ENCODE peak calls at places on chromosomes 7 and 10, in four cellular contexts. M, O, X and E are unnamed samples.
A peak's percentile ranks its signal among the peaks of the same experiment; 100 is the strongest.

GRCh38 chr10:79182122-79182521 is 113.4 kb downstream of the ZMIZ1 start:
- DNase-seq in M (no peak), O (no peak), X (no peak), E (no peak)

GRCh38 chr7:23277359-23277989 is 21.7 kb upstream of the MALSU1 start:
- DNase-seq in M (peak; percentile 83), O (peak; percentile 18), X (no peak), E (peak; percentile 35)

GRCh38 chr7:135195968-135196629 is 15.2 kb downstream of the WDR91 start:
- DNase-seq in M (no peak), O (no peak), X (no peak), E (no peak)

GRCh38 chr10:52573347-52573746 is 199.2 kb downstream of the MBL2 start:
- DNase-seq in M (no peak), O (no peak), X (no peak), E (no peak)

GRCh38 chr7:120421151-120421651 is 148.2 kb downstream of the KCND2 start:
- DNase-seq in M (no peak), O (no peak), X (no peak), E (no peak)

GRCh38 chr10:60035984-60036383 is 129.6 kb upstream of the CCDC6 start:
- DNase-seq in M (no peak), O (no peak), X (no peak), E (no peak)

GRCh38 chr7:92135100-92135429 is 788 bp upstream of the CYP51A1 start:
- DNase-seq in M (peak; percentile 46), O (peak; percentile 20), X (no peak), E (no peak)

GRCh38 chr7:91291902-91292301 is 27.7 kb downstream of the FZD1 start:
- DNase-seq in M (no peak), O (no peak), X (no peak), E (no peak)

GRCh38 chr10:112526906-112527305 is 79.9 kb downstream of the VTI1A start:
- DNase-seq in M (no peak), O (no peak), X (no peak), E (no peak)

GRCh38 chr7:144415858-144416257 is 12.4 kb upstream of the NOBOX start:
- DNase-seq in M (no peak), O (no peak), X (no peak), E (no peak)

GRCh38 chr7:1971946-1972654 is 260.6 kb downstream of the MAD1L1 start:
- DNase-seq in M (no peak), O (no peak), X (no peak), E (no peak)

GRCh38 chr7:104137971-104138370 is 69.8 kb downstream of the ORC5 start:
- DNase-seq in M (peak; percentile 48), O (no peak), X (no peak), E (no peak)

GRCh38 chr10:131933695-131934086 is 32.9 kb downstream of the PPP2R2D start:
- DNase-seq in M (no peak), O (no peak), X (no peak), E (no peak)

GRCh38 chr7:133253522-133253882 is 624 bp downstream of the EXOC4 start:
- DNase-seq in M (peak; percentile 25), O (peak; percentile 7), X (no peak), E (no peak)

GRCh38 chr10:117762819-117763172 is 220.2 kb downstream of the EMX2 start:
- DNase-seq in M (peak; percentile 30), O (no peak), X (peak; percentile 35), E (no peak)

GRCh38 chr7:116363637-116364432 is 135.7 kb upstream of the CAV2 start:
- DNase-seq in M (peak; percentile 6), O (no peak), X (no peak), E (no peak)

GRCh38 chr10:12414278-12414988 is 65.1 kb downstream of the CAMK1D start:
- DNase-seq in M (peak; percentile 25), O (no peak), X (no peak), E (no peak)

GRCh38 chr7:33722383-33723096 is 182.8 kb upstream of the BMPER start:
- DNase-seq in M (peak; percentile 91), O (no peak), X (no peak), E (no peak)

GRCh38 chr10:76231258-76231934 is 800.0 kb downstream of the LRMDA start:
- DNase-seq in M (no peak), O (no peak), X (no peak), E (no peak)

GRCh38 chr10:49606981-49607535 is 3.1 kb upstream of the SLC18A3 start:
- DNase-seq in M (peak; percentile 94), O (peak; percentile 27), X (no peak), E (peak; percentile 46)

GRCh38 chr10:79400567-79401004 is 44.8 kb downstream of the ZCCHC24 start:
- DNase-seq in M (peak; percentile 57), O (no peak), X (no peak), E (no peak)

GRCh38 chr7:101094791-101095375 is 9.6 kb downstream of the TRIM56 start:
- DNase-seq in M (peak; percentile 79), O (no peak), X (no peak), E (no peak)

GRCh38 chr10:47025253-47025539 is 114.0 kb downstream of the PTPN20 start:
- DNase-seq in M (no peak), O (no peak), X (no peak), E (no peak)

GRCh38 chr10:124267231-124267885 is 151.4 kb downstream of the OAT start:
- DNase-seq in M (peak; percentile 34), O (no peak), X (no peak), E (no peak)

GRCh38 chr10:50461123-50461522 is 162.6 kb downstream of the SGMS1 start:
- DNase-seq in M (no peak), O (no peak), X (no peak), E (no peak)

GRCh38 chr7:104548861-104549260 is 220.5 kb downstream of the LHFPL3 start:
- DNase-seq in M (no peak), O (no peak), X (no peak), E (no peak)

GRCh38 chr10:43233601-43234430 is 33.0 kb downstream of the RASGEF1A start:
- DNase-seq in M (no peak), O (no peak), X (peak; percentile 4), E (no peak)

GRCh38 chr10:108544500-108545120 is 1378.7 kb downstream of the XPNPEP1 start:
- DNase-seq in M (peak; percentile 70), O (peak; percentile 50), X (peak; percentile 44), E (no peak)

GRCh38 chr7:116797611-116798010 is 64.8 kb upstream of the CAPZA2 start:
- DNase-seq in M (no peak), O (no peak), X (no peak), E (no peak)

GRCh38 chr10:598415-599170 is 90.9 kb downstream of the DIP2C start:
- DNase-seq in M (peak; percentile 90), O (no peak), X (peak; percentile 23), E (no peak)

GRCh38 chr10:118615888-118616287 is 20.4 kb upstream of the PRLHR start:
- DNase-seq in M (no peak), O (no peak), X (no peak), E (no peak)

GRCh38 chr10:91616124-91616523 is 16.7 kb downstream of the PPP1R3C start:
- DNase-seq in M (no peak), O (no peak), X (no peak), E (no peak)

GRCh38 chr7:102395958-102396709 is at the start of gene PRKRIP1:
- DNase-seq in M (peak; percentile 93), O (peak; percentile 81), X (peak; percentile 76), E (peak; percentile 82)

GRCh38 chr7:93430917-93431588 is 143.5 kb downstream of the CALCR start:
- DNase-seq in M (no peak), O (no peak), X (no peak), E (no peak)

GRCh38 chr10:33453081-33453850 is 118.8 kb upstream of the NRP1 start:
- DNase-seq in M (no peak), O (no peak), X (no peak), E (no peak)

GRCh38 chr7:1811850-1812692 is 142.0 kb downstream of the ELFN1 start:
- DNase-seq in M (no peak), O (no peak), X (no peak), E (no peak)

GRCh38 chr10:92328999-92329398 is 38.0 kb downstream of the MARCHF5 start:
- DNase-seq in M (no peak), O (no peak), X (no peak), E (no peak)

GRCh38 chr7:156964971-156965370 is 15.5 kb downstream of the NOM1 start:
- DNase-seq in M (no peak), O (no peak), X (no peak), E (no peak)

GRCh38 chr7:135193615-135194081 is 17.7 kb downstream of the WDR91 start:
- DNase-seq in M (peak; percentile 44), O (peak; percentile 48), X (no peak), E (peak; percentile 82)

GRCh38 chr7:55164527-55164926 is 145.7 kb downstream of the EGFR start:
- DNase-seq in M (no peak), O (no peak), X (no peak), E (no peak)

GRCh38 chr10:6579193-6579903 is 728 bp downstream of the PRKCQ start:
- DNase-seq in M (no peak), O (peak; percentile 49), X (no peak), E (no peak)
- H3K4me3 ChIP-seq in M (peak overlapping the region; percentile 73), O (peak overlapping the region; percentile 68), X (peak overlapping the region; percentile 81), E (peak overlapping the region; percentile 72)

GRCh38 chr10:30000802-30001571 is 58.4 kb downstream of the JCAD start:
- DNase-seq in M (peak; percentile 97), O (no peak), X (peak; percentile 65), E (no peak)
- H3K4me3 ChIP-seq in M (no peak overlapping the region), O (no peak overlapping the region), X (no peak overlapping the region), E (no peak overlapping the region)

DNA sequence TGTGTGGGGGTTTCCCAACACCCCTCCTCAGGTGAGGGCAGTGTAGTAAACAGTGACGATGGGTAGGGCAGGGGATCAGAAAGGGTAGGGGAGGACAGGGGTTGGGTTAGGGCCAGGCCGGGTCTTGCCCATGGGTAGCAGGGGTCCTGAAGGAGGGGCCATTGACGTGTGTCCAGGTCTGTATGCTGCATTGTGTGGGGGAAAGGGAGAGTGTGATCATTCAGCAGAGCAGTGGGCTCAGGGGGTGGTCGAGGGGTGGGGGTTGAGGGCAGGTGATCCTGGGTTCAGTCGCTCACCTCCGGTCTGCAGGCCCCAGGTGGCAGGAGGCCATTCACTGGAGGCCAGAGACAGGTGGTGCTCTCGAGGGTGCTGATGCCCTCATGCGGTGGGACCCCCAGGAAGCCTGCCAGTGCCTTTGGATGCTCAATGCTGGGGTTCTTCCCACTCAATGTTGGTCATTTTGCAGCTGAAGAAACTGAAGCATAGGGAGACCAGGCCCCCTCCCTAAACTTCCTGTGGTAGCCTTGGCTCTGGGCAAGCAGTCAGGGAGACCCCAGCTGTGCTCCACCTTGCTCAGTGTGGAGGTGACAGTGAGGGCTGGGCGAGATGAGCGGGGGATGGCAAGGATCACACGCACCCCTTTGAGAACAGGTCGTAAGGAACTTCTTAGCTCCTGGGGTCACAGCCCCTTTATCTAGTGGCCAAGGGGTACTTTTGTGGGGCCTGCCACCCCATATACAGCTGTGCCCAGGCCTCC is 48.8 kb upstream of the CAMK2B start:
- DNase-seq in M (no peak), O (no peak), X (no peak), E (no peak)
- H3K4me3 ChIP-seq in M (no peak overlapping the region), O (no peak overlapping the region), X (no peak overlapping the region), E (no peak overlapping the region)

GRCh38 chr10:101214446-101215396 is 14.5 kb downstream of the LBX1 start:
- DNase-seq in M (peak; percentile 54), O (peak; percentile 32), X (peak; percentile 59), E (peak; percentile 39)
- H3K4me3 ChIP-seq in M (no peak overlapping the region), O (peak overlapping the region; percentile 21), X (no peak overlapping the region), E (no peak overlapping the region)